ENCODE peak calls at places on chromosomes 4 and X, in seven cellular contexts. T is IMR-90, G is colonic mucosa, Z is upper lobe of right lung, M is endodermal cell, X is fibroblast of lung, U is lower lobe of right lung. C is an unnamed sample.

GRCh38 chr4:11622961-11623725 is 194.4 kb upstream of the HS3ST1 start:
- DNase-seq in T (no peak), U (no peak), Z (no peak), X (no peak), G (no peak), M (no peak), C (no peak)

GRCh38 chr4:122898370-122899150 is 23.8 kb downstream of the NUDT6 start:
- DNase-seq in Z (no peak), G (peak), U (no peak), X (peak), T (peak), M (no peak), C (no peak)

GRCh38 chr4:77104405-77105292 is 28.9 kb upstream of the CCNI start:
- DNase-seq in U (peak), T (no peak), M (no peak), X (peak), G (peak), Z (peak), C (no peak)

GRCh38 chr4:139171878-139172691 is 4.9 kb downstream of the ELF2 start:
- DNase-seq in G (no peak), T (peak), X (peak), M (no peak), U (no peak), Z (no peak), C (no peak)

GRCh38 chr4:187232201-187232600 is 508.5 kb upstream of the FAT1 start:
- DNase-seq in U (no peak), T (no peak), Z (no peak), G (no peak), X (no peak), M (no peak), C (no peak)

GRCh38 chrX:2387614-2388239 is 113.0 kb downstream of the DHRSX start:
- DNase-seq in M (no peak), U (no peak), G (no peak), X (peak), Z (no peak), T (peak), C (no peak)

GRCh38 chr4:102640669-102641068 is 120.1 kb downstream of the MANBA start:
- DNase-seq in T (peak), M (no peak), G (no peak), U (no peak), X (peak), Z (no peak), C (no peak)

GRCh38 chr4:110742148-110742547 is 119.3 kb upstream of the PITX2 start:
- DNase-seq in T (peak), G (no peak), X (peak), U (no peak), M (no peak), Z (no peak), C (no peak)

GRCh38 chr4:133096972-133097371 is 52.1 kb upstream of the PCDH10 start:
- DNase-seq in G (no peak), U (no peak), M (peak), X (peak), T (no peak), Z (no peak), C (no peak)

GRCh38 chr4:184282251-184282713 is 64.6 kb upstream of the ENPP6 start:
- DNase-seq in G (peak), M (peak), X (no peak), T (no peak), U (peak), Z (peak), C (no peak)

GRCh38 chr4:170087163-170087700 is 2.5 kb downstream of the AADAT start:
- DNase-seq in U (no peak), M (no peak), T (no peak), G (no peak), X (peak), Z (no peak), C (no peak)

GRCh38 chrX:15511563-15511962 is 11.0 kb downstream of the BMX start:
- DNase-seq in G (no peak), M (no peak), X (no peak), Z (no peak), T (no peak), U (no peak), C (no peak)

GRCh38 chrX:76821276-76821675 is 393.8 kb downstream of the MAGEE1 start:
- DNase-seq in G (no peak), U (no peak), M (no peak), T (no peak), X (no peak), Z (no peak), C (no peak)

GRCh38 chrX:2342878-2343277 is 157.9 kb downstream of the DHRSX start:
- DNase-seq in G (no peak), U (no peak), M (no peak), T (peak), Z (no peak), X (peak), C (no peak)

GRCh38 chr4:108355523-108356208 is 186.9 kb upstream of the LEF1 start:
- DNase-seq in U (no peak), T (no peak), G (no peak), M (no peak), Z (no peak), X (peak), C (no peak)

GRCh38 chr4:71184195-71184781 is 154.5 kb upstream of the SLC4A4 start:
- DNase-seq in M (peak), T (peak), X (peak), U (no peak), Z (no peak), G (peak), C (peak)

GRCh38 chrX:124212622-124213021 is 119.8 kb upstream of the TEX13D start:
- DNase-seq in M (no peak), Z (no peak), T (no peak), G (no peak), U (no peak), X (no peak), C (no peak)

GRCh38 chrX:41666251-41666650 is 22.5 kb upstream of the GPR34 start:
- DNase-seq in T (peak), G (no peak), U (no peak), Z (no peak), X (peak), M (no peak), C (no peak)

GRCh38 chr4:165592386-165592785 is 213.6 kb downstream of the CPE start:
- DNase-seq in M (no peak), T (no peak), Z (no peak), U (no peak), G (no peak), X (peak), C (no peak)

GRCh38 chr4:1210971-1211370 is 38.0 kb downstream of the CTBP1 start:
- DNase-seq in M (no peak), Z (peak), G (no peak), U (peak), X (no peak), T (no peak), C (no peak)

GRCh38 chrX:47311857-47312774 is 58.3 kb upstream of the ZNF157 start:
- DNase-seq in M (peak), X (peak), U (peak), Z (peak), G (peak), T (peak), C (peak)
- H3K27ac ChIP-seq in M (no peak), X (no peak), U (no peak), Z (peak), G (no peak), T (no peak), C (no peak)

DNA sequence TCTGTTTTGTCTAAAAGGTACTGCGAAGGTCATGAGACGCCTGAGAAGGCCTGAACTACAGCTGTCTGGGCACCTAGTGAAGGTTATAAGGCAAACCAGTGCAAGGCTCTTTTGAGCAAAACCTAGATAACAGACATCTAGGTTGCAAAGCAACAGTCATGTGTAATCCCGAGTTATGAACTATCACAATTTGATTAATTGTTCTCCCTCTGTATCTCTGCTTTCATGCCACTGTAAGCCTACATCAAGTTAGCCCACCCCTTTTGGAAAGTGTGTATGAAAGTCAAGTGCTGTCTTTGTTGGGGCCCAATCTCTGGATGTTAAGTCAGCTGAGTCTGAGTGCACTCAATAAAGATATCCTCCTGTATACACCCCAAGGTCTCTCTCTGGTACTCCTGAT is 31.9 kb upstream of the UGT2B7 start:
- DNase-seq in Z (no peak), M (no peak), X (no peak), T (no peak), U (no peak), G (no peak), C (no peak)
- TF ChIP-seq CTCF in Z (no peak), M (no peak), X (no peak), T (no peak), U (no peak), G (no peak), C (no peak)

DNA sequence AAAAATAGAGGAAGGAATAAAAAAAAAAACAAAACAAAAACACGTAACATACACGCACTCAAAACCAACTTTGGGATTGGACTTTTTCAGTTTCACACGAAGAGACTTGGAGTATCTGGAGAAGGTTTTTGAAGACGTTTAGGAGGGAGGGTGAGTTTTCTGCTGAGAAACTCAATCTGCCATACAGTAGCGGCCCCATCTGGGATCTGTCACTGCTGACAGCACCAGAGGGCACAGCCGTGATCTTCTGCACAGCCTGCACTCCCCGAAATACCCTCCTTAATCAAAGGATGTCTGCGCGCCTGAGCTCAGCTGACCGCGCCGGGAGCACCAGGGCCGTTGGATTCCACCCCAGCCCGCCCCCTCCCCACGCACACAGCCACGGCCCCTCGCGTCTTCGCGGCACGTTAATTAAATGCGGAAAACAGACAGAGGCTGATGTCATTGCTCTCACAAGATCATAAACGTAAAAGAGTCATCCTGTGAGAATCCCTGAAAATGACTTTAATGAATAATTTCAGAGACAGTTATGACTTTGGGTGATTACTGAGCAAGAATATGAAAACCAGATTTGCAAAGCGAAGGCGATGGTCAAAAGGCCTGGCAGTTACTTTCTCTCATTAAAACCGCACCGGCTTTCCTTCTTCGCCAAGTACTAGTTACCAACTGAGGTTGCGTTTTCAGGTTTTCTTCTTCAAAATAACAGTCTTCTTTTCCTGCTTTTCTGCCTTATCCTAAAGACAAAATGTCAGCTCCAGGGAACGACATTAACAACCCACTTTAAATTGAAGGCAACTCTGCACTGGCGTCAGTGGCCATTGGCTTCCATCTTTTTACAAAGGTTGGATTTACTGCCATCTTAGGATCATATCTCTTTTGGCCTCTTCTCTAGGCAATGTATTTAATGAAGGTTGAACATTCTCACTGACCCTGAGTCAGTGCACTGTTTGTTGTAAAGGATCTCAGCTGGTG is 10.6 kb downstream of the HAND2 start:
- DNase-seq in Z (no peak), X (no peak), T (no peak), M (no peak), G (no peak), U (no peak), C (no peak)
- H3K4me3 ChIP-seq in Z (no peak), X (no peak), T (no peak), M (no peak), G (peak), U (no peak), C (no peak)

GRCh38 chr4:163592207-163592606 is 97.7 kb downstream of the TMA16 start:
- DNase-seq in U (no peak), X (no peak), T (no peak), G (no peak), Z (no peak), M (no peak), C (no peak)

GRCh38 chr4:163590609-163591264 is 96.2 kb downstream of the TMA16 start:
- DNase-seq in U (no peak), M (no peak), G (no peak), T (no peak), Z (no peak), X (peak), C (no peak)

GRCh38 chr4:163590103-163590502 is 95.6 kb downstream of the TMA16 start:
- DNase-seq in Z (no peak), U (no peak), T (no peak), G (no peak), X (no peak), M (no peak), C (no peak)

GRCh38 chr4:163587867-163588266 is 93.4 kb downstream of the TMA16 start:
- DNase-seq in U (no peak), M (peak), G (no peak), Z (no peak), T (no peak), X (peak), C (peak)

GRCh38 chr4:163591614-163592020 is 97.1 kb downstream of the TMA16 start:
- DNase-seq in T (no peak), X (no peak), U (no peak), G (no peak), Z (no peak), M (no peak), C (no peak)
- H3K27ac ChIP-seq in T (no peak), X (no peak), U (peak), G (no peak), Z (no peak), M (no peak), C (no peak)

DNA sequence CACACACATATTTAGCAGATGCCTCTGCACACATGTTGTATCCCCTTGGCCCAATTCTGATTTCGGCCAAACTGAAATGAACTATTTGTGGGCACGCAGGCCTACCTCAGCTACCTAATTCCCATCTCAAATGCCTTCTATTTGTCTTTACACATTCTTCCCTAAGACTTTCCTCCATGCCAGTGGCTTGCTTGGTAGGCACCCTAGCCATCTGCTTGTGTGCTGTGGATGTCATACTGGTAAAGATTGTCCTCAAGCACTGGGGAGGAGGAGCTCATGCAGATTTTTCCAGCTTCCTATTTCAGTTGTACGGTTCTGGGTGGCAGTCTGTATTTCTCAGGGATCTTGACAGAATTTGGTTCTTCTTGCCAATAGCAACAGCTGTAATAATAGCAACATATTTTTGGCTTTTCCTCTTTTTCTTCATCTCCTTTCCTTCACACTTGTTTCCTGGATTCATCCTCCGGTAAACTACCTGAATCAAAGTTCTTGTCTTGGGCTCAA is 514.3 kb downstream of the ADGRL3 start:
- DNase-seq in G (no peak), X (no peak), U (no peak), Z (no peak), M (no peak), T (no peak), C (no peak)
- TF ChIP-seq CTCF in G (no peak), X (no peak), U (no peak), Z (no peak), M (no peak), T (no peak), C (no peak)

DNA sequence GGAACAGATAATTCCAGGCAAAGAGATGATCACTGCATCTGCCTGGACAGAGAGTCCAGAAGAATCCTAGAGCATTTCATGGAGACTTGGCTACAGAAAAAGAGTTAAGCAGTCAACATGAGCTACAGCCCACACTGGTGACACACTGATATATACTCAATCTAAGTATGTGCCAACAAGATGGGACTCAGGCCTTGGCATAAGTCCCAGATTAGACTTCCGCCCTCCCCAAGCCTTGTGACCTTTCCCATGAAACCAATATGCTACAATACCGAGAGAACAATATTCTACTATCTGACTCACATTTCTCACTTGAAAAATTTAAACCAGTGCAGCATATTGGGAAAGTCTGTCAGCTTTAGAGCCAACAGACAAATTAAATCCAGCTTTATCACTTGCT is 65.7 kb upstream of the SLITRK2 start:
- DNase-seq in X (peak), M (no peak), Z (no peak), U (no peak), G (no peak), T (no peak), C (no peak)
- H3K4me3 ChIP-seq in X (no peak), M (no peak), Z (no peak), U (no peak), G (no peak), T (no peak), C (no peak)

GRCh38 chr4:6320663-6321062 is 51.0 kb downstream of the WFS1 start:
- DNase-seq in G (no peak), X (no peak), Z (no peak), U (no peak), M (no peak), T (no peak), C (no peak)

GRCh38 chr4:6324461-6324998 is 54.9 kb downstream of the WFS1 start:
- DNase-seq in G (no peak), T (no peak), Z (no peak), M (no peak), X (no peak), U (no peak), C (no peak)

GRCh38 chr4:6321361-6321760 is 51.7 kb downstream of the WFS1 start:
- DNase-seq in X (no peak), Z (no peak), G (no peak), T (no peak), U (no peak), M (no peak), C (no peak)

GRCh38 chr4:6322761-6323566 is 53.3 kb downstream of the WFS1 start:
- DNase-seq in T (no peak), X (no peak), M (no peak), U (no peak), G (no peak), Z (no peak), C (no peak)

GRCh38 chr4:6322067-6322760 is 52.6 kb downstream of the WFS1 start:
- DNase-seq in U (no peak), M (no peak), T (no peak), X (no peak), Z (no peak), G (no peak), C (no peak)
- H3K27ac ChIP-seq in U (no peak), M (no peak), T (no peak), X (no peak), Z (no peak), G (no peak), C (no peak)

DNA sequence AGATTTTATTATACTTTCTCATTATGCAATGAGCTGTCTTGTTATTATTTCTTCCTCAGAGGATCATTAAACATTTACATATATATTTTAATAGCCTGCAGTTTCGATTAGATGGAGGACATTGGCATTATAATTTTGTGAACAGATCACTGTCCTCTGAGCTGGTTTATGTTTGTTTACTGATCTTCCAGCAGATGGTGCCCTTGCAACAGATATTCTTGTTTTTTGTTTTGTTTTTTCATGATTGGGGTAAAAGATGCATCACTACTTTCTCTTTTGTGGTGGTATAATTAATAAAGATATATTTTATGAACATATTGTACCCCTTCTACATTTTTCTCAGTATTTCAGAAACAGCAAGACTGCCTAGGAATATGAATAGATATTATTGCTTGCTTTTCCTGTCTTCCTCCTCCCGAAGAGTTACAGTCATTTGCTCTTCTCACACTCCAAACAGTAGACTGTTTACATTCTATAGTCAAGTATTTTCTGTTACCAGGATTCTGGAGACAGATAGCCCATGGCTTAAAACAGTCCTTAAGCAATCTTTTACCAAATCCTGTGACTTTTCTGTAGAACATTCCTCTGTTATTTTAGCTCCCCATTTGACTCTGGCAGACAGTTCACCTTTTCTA is 905.2 kb downstream of the TRAM1L1 start:
- DNase-seq in Z (no peak), G (no peak), M (no peak), T (no peak), U (no peak), X (no peak), C (no peak)
- TF ChIP-seq CTCF in Z (no peak), G (peak), M (peak), T (no peak), U (peak), X (peak), C (peak)

GRCh38 chrX:150361070-150361776 is 1.9 kb upstream of the MAMLD1 start:
- DNase-seq in Z (peak), T (peak), G (no peak), U (peak), X (peak), M (peak), C (peak)

GRCh38 chrX:150364347-150365050 is 1.4 kb downstream of the MAMLD1 start:
- DNase-seq in U (peak), Z (peak), G (peak), T (peak), X (peak), M (peak), C (peak)

GRCh38 chrX:150363561-150364346 is 637 bp downstream of the MAMLD1 start:
- DNase-seq in X (peak), U (peak), G (no peak), T (peak), Z (peak), M (peak), C (no peak)

GRCh38 chrX:150361777-150362351 is 1.3 kb upstream of the MAMLD1 start:
- DNase-seq in M (peak), U (peak), T (peak), X (peak), Z (no peak), G (no peak), C (peak)

GRCh38 chrX:150362599-150363481 is at the start of gene MAMLD1:
- DNase-seq in G (peak), M (peak), X (peak), Z (peak), T (peak), U (peak), C (peak)
- H3K4me3 ChIP-seq in G (peak), M (peak), X (peak), Z (peak), T (peak), U (peak), C (peak)

C was measured in WERI-Rb-1.